ENCODE peak calls at places on chromosomes 16 and 17, in four cellular contexts. R is transverse colon, U is sigmoid colon, P is pancreas. Y is an unnamed sample. For H3K36me3 and H3K27me3, the result is how much of the 10 kb centered on the place peaks cover.

GRCh38 chr16:59632266-59632855 is 898.2 kb upstream of the GOT2 start:
- DNase-seq in R (no peak), U (no peak), P (no peak), Y (no peak)

GRCh38 chr16:12057276-12057675 is 80.7 kb downstream of the SNX29 start:
- DNase-seq in R (peak), U (peak), P (no peak), Y (no peak)

GRCh38 chr16:79286646-79287423 is 313.7 kb downstream of the MAF start:
- DNase-seq in R (peak), U (peak), P (peak), Y (peak)

GRCh38 chr17:82647593-82648164 is 565 bp downstream of the WDR45B start:
- DNase-seq in R (peak), U (peak), P (peak), Y (peak)

GRCh38 chr17:79019631-79020584 is 4.1 kb upstream of the C1QTNF1 start:
- DNase-seq in R (peak), U (peak), P (no peak), Y (peak)

GRCh38 chr16:3716831-3717234 is 491 bp downstream of the TRAP1 start:
- DNase-seq in R (peak), U (no peak), P (peak), Y (peak)

GRCh38 chr17:49523706-49524472 is 28.8 kb downstream of the NGFR start:
- DNase-seq in R (no peak), U (no peak), P (peak), Y (peak)

GRCh38 chr16:50490828-50491227 is 57.4 kb upstream of the NKD1 start:
- DNase-seq in R (no peak), U (no peak), P (no peak), Y (no peak)

GRCh38 chr16:16021988-16022682 is 72.7 kb downstream of the ABCC1 start:
- DNase-seq in R (peak), U (peak), P (peak), Y (no peak)

GRCh38 chr17:50917418-50917743 is 51.2 kb upstream of the TOB1 start:
- DNase-seq in R (no peak), U (no peak), P (no peak), Y (no peak)

GRCh38 chr17:38702900-38703741 is 2.0 kb upstream of the MLLT6 start:
- DNase-seq in R (peak), U (no peak), P (peak), Y (peak)

GRCh38 chr16:81401035-81401950 is 43.3 kb upstream of the CMIP start:
- DNase-seq in R (peak), U (peak), P (no peak), Y (no peak)

GRCh38 chr16:64251742-64252141 is 870.1 kb downstream of the CDH11 start:
- DNase-seq in R (no peak), U (no peak), P (no peak), Y (no peak)

GRCh38 chr17:68800731-68801130 is 154.5 kb downstream of the ABCA8 start:
- DNase-seq in R (no peak), U (no peak), P (no peak), Y (no peak)

GRCh38 chr16:84244728-84245127 is 4.9 kb upstream of the KCNG4 start:
- DNase-seq in R (no peak), U (no peak), P (no peak), Y (no peak)

GRCh38 chr17:75856062-75856681 is 1.0 kb upstream of the WBP2 start:
- DNase-seq in R (peak), U (no peak), P (no peak), Y (peak)

GRCh38 chr16:70576431-70577255 is 53.0 kb downstream of the SF3B3 start:
- DNase-seq in R (peak), U (no peak), P (no peak), Y (no peak)

GRCh38 chr16:54287758-54288591 is 1.4 kb upstream of the IRX3 start:
- DNase-seq in R (no peak), U (no peak), P (no peak), Y (no peak)

GRCh38 chr16:70156207-70156978 is 17.2 kb upstream of the CLEC18C start:
- DNase-seq in R (no peak), U (no peak), P (no peak), Y (peak)

GRCh38 chr16:30893744-30894539 is at the start of gene BCL7C:
- DNase-seq in R (peak), U (peak), P (peak), Y (peak)

GRCh38 chr16:13306153-13306552 is 404.8 kb downstream of the SHISA9 start:
- DNase-seq in R (no peak), U (no peak), P (no peak), Y (no peak)

GRCh38 chr16:16861546-16861945 is 482.6 kb downstream of the NPIPA7 start:
- DNase-seq in R (peak), U (no peak), P (peak), Y (peak)

GRCh38 chr16:49859139-49859947 is 3.4 kb upstream of the ZNF423 start:
- DNase-seq in R (peak), U (peak), P (peak), Y (no peak)

GRCh38 chr17:61768405-61768804 is 94.9 kb downstream of the BRIP1 start:
- DNase-seq in R (no peak), U (no peak), P (no peak), Y (no peak)
- TF ChIP-seq CTCF in R (no peak), U (no peak), P (no peak), Y (no peak)

GRCh38 chr17:35003778-35004177 is 23.5 kb downstream of the LIG3 start:
- DNase-seq in R (no peak), U (no peak), P (no peak), Y (no peak)
- H3K36me3 ChIP-seq in R (under half), U (under half), P (under half), Y (half or more)

GRCh38 chr16:4991754-4992153 is 33.6 kb downstream of the SEC14L5 start:
- DNase-seq in R (no peak), U (no peak), P (no peak), Y (no peak)
- H3K27me3 ChIP-seq in R (half or more), U (under half), P (under half), Y (under half)

GRCh38 chr16:1554826-1555445 is 21.5 kb downstream of the TMEM204 start:
- DNase-seq in R (no peak), U (no peak), P (no peak), Y (no peak)

GRCh38 chr16:1553976-1554825 is 20.7 kb downstream of the TMEM204 start:
- DNase-seq in R (no peak), U (peak), P (no peak), Y (no peak)

GRCh38 chr16:1557074-1557473 is 23.6 kb downstream of the TMEM204 start:
- DNase-seq in R (no peak), U (no peak), P (no peak), Y (no peak)

GRCh38 chr16:1557576-1557975 is 24.1 kb downstream of the TMEM204 start:
- DNase-seq in R (no peak), U (no peak), P (no peak), Y (no peak)

GRCh38 chr16:1556254-1556653 is 22.8 kb downstream of the TMEM204 start:
- DNase-seq in R (no peak), U (no peak), P (no peak), Y (no peak)
- TF ChIP-seq CTCF in R (no peak), U (no peak), P (no peak), Y (no peak)

GRCh38 chr17:12995106-12995895 is 22.5 kb downstream of the ELAC2 start:
- DNase-seq in R (no peak), U (peak), P (no peak), Y (no peak)

GRCh38 chr17:12994341-12995074 is 23.3 kb downstream of the ELAC2 start:
- DNase-seq in R (no peak), U (no peak), P (no peak), Y (no peak)

GRCh38 chr17:12996941-12997340 is 20.9 kb downstream of the ELAC2 start:
- DNase-seq in R (no peak), U (no peak), P (no peak), Y (no peak)

GRCh38 chr17:12996357-12996756 is 21.5 kb downstream of the ELAC2 start:
- DNase-seq in R (no peak), U (peak), P (no peak), Y (no peak)

DNA sequence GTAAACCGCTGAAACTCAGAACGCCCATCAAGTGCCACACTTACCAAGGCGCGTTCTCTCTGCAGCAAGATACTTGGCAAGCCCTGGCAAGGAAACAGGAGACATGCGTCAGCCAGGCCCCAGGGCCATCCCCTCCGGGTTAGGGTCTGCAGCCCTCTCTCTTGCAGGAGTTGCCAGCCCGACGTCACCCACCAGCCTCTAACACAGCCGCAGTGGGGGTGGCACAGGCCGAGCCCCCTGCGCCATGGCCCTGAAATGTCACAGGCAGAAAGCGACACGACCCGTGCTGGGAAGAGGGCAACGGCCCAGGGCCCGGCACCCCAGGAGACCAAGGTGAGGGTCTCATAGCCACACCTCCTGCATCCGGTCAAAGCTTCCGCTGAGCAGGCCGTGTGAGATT is 21.9 kb downstream of the ELAC2 start:
- DNase-seq in R (no peak), U (no peak), P (no peak), Y (no peak)
- H3K36me3 ChIP-seq in R (under half), U (half or more), P (half or more), Y (half or more)

DNA sequence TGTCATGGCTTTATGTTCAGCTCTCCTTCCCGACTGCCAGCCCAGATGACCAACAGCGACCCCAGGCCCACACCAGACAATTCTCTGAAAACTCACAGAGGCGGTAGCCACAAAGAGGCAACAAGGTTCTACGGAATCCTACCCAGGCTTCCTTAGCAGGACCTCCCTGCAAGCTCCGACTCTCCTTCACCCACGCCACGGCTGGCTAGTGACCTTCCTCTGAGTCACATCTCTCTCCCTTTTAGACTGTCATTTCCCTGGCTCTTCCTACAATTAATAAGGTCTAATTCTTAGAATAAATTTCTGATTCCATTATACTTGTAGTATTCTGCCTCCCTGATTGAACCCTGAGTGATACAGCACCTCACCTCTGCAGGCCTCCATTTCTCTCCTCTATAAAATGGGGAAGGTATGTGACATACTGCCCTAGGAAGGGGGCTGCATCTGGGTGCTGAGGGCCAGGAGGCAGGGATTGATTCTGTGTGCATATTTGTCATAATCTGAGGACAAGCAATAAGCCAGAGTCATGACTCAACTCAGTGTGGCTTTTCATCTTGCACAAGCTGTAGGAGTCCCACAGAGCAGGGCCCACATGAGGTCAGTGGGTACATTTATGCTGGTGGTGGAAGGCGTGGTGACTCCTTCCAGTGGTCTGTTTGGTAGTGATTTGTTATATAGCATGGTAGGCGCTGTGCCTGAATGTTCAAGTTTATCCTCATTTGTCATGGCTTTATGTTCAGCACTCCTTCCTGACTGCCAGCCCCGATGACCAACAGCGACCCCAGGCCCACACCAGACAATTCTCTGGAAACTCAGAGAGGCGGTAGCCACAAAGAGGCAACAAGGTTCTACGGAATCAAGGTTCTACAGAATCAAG is 46.2 kb downstream of the SMPD3 start:
- DNase-seq in R (no peak), U (no peak), P (no peak), Y (no peak)
- H3K27me3 ChIP-seq in R (under half), U (under half), P (under half), Y (under half)

GRCh38 chr16:8919089-8919933 is 37.2 kb downstream of the LITAFD start:
- DNase-seq in R (no peak), U (no peak), P (no peak), Y (peak)
- TF ChIP-seq CTCF in R (no peak), U (no peak), P (no peak), Y (no peak)

DNA sequence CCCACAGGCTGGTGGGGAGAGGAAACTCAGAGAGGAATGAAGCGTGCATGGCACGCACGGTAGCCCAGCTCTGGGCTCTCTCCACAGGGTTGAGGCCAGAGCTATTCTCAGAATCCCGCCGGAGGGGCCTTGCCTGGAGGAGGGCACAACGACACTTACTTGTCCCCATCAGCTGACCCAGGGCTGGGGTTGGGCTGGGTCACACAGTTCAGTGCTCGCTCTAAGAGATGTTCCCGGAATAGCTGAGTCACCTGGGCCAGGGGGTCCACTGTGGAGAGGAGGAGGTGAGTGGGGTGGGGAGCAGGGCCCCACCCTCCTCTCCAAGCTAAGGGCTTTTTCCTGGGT is 21.8 kb downstream of the SREBF1 start:
- DNase-seq in R (no peak), U (no peak), P (no peak), Y (no peak)
- H3K36me3 ChIP-seq in R (under half), U (under half), P (under half), Y (half or more)

Y was measured in DND-41.